ENCODE peak calls at places on chromosome 10, in seven cellular contexts. D, X, R, C, P, N and Y are unnamed samples.

GRCh38 chr10:52775132-52775647 is 2.6 kb upstream of the MBL2 start:
- DNase-seq in D (no peak), X (no peak), R (no peak), C (no peak), P (peak; percentile 86), N (no peak), Y (no peak)

GRCh38 chr10:76911184-76911583 is 726.4 kb downstream of the KCNMA1 start:
- DNase-seq in D (no peak), X (no peak), R (no peak), C (no peak), P (no peak), N (no peak), Y (no peak)

GRCh38 chr10:45446858-45447257 is 72.8 kb downstream of the ALOX5 start:
- DNase-seq in D (no peak), X (no peak), R (no peak), C (peak; percentile 31), P (no peak), N (no peak), Y (no peak)

GRCh38 chr10:22846294-22846693 is 81.6 kb upstream of the ARMC3 start:
- DNase-seq in D (no peak), X (no peak), R (no peak), C (no peak), P (no peak), N (no peak), Y (no peak)

GRCh38 chr10:38093816-38094157 is 350 bp upstream of the ZNF37A start:
- DNase-seq in D (no peak), X (no peak), R (no peak), C (no peak), P (no peak), N (no peak), Y (no peak)

GRCh38 chr10:105538933-105539332 is 897.8 kb downstream of the SORCS3 start:
- DNase-seq in D (no peak), X (no peak), R (no peak), C (peak; percentile 52), P (no peak), N (no peak), Y (no peak)

GRCh38 chr10:71260622-71261325 is 48.4 kb downstream of the UNC5B start:
- DNase-seq in D (no peak), X (peak; percentile 96), R (no peak), C (no peak), P (no peak), N (no peak), Y (peak; percentile 47)

GRCh38 chr10:46016190-46016589 is 14.2 kb downstream of the NCOA4 start:
- DNase-seq in D (no peak), X (no peak), R (no peak), C (no peak), P (no peak), N (no peak), Y (no peak)

GRCh38 chr10:70496341-70497119 is 18.0 kb downstream of the PALD1 start:
- DNase-seq in D (no peak), X (no peak), R (no peak), C (no peak), P (no peak), N (no peak), Y (no peak)

GRCh38 chr10:58477122-58477521 is 35.5 kb upstream of the BICC1 start:
- DNase-seq in D (no peak), X (peak; percentile 51), R (no peak), C (no peak), P (no peak), N (no peak), Y (no peak)

GRCh38 chr10:36489928-36490279 is 635.5 kb upstream of the ANKRD30A start:
- DNase-seq in D (no peak), X (peak; percentile 86), R (no peak), C (no peak), P (no peak), N (no peak), Y (no peak)

GRCh38 chr10:126119591-126119990 is 223.2 kb downstream of the FANK1 start:
- DNase-seq in D (peak; percentile 65), X (peak; percentile 11), R (no peak), C (no peak), P (no peak), N (no peak), Y (no peak)

GRCh38 chr10:71014021-71014782 is 125.8 kb upstream of the PCBD1 start:
- DNase-seq in D (no peak), X (no peak), R (no peak), C (no peak), P (no peak), N (no peak), Y (no peak)

GRCh38 chr10:404341-404740 is 269.1 kb downstream of the ZMYND11 start:
- DNase-seq in D (no peak), X (peak; percentile 93), R (no peak), C (no peak), P (no peak), N (no peak), Y (no peak)

GRCh38 chr10:26479766-26480492 is 41.8 kb downstream of the APBB1IP start:
- DNase-seq in D (no peak), X (no peak), R (no peak), C (no peak), P (no peak), N (no peak), Y (no peak)

GRCh38 chr10:70952921-70953320 is 64.6 kb upstream of the PCBD1 start:
- DNase-seq in D (no peak), X (no peak), R (no peak), C (no peak), P (no peak), N (no peak), Y (no peak)

GRCh38 chr10:14507156-14507555 is 176.4 kb upstream of the FRMD4A start:
- DNase-seq in D (no peak), X (no peak), R (no peak), C (no peak), P (no peak), N (no peak), Y (no peak)

GRCh38 chr10:72952189-72952900 is 2.3 kb downstream of the PLA2G12B start:
- DNase-seq in D (no peak), X (no peak), R (no peak), C (no peak), P (peak; percentile 16), N (no peak), Y (no peak)

GRCh38 chr10:24723386-24723787 is 300 bp downstream of the ARHGAP21 start:
- DNase-seq in D (no peak), X (peak; percentile 36), R (no peak), C (no peak), P (no peak), N (no peak), Y (no peak)

GRCh38 chr10:20007426-20007825 is 191.2 kb downstream of the PLXDC2 start:
- DNase-seq in D (no peak), X (peak; percentile 45), R (no peak), C (no peak), P (no peak), N (no peak), Y (no peak)

GRCh38 chr10:74730246-74730645 is 96.2 kb upstream of the KAT6B start:
- DNase-seq in D (no peak), X (no peak), R (no peak), C (no peak), P (no peak), N (no peak), Y (no peak)

DNA sequence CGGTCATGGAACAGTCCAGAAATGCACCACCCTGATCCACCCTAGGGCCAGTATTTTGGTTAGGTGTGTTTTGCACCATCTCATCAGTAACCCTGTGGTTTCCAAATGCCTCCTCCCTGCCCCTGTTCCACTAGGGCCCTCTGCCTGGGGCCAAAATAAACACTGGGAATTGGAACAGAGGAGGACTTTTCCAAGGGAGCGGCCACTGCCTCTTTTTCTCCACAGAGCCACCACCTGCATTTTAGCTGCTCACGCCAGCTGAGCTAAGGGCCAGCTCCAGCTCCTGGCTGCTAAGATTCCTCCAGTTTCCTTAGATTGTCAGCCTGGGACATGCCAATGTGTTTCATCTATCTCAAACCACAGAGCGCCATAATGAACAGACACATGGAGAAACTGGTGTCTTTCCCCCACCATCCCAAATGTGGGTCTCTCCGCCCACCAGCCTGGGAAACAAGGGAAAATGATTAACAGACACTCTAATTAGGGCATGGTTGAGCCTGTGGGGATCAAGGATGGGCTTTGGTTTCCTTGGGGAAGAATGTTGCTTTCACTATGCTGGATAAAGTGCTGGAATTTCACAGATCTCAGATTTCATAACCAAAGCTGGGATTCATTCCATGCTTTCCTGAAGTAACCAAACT is 52.2 kb downstream of the ASB13 start:
- DNase-seq in D (no peak), X (peak; percentile 60), R (no peak), C (no peak), P (no peak), N (no peak), Y (no peak)
- TF ChIP-seq CEBPB in D (no peak), X (peak; percentile 1), R (no peak), C (no peak), P (no peak), N (no peak), Y (no peak)

GRCh38 chr10:118584181-118584954 is 11.1 kb downstream of the PRLHR start:
- DNase-seq in D (peak; percentile 23), X (peak; percentile 70), R (no peak), C (no peak), P (no peak), N (no peak), Y (no peak)

GRCh38 chr10:118582511-118582910 is 12.9 kb downstream of the PRLHR start:
- DNase-seq in D (no peak), X (no peak), R (no peak), C (no peak), P (no peak), N (no peak), Y (no peak)

GRCh38 chr10:118585794-118586193 is 9.7 kb downstream of the PRLHR start:
- DNase-seq in D (no peak), X (no peak), R (no peak), C (no peak), P (no peak), N (no peak), Y (no peak)

GRCh38 chr10:118583611-118584010 is 11.8 kb downstream of the PRLHR start:
- DNase-seq in D (no peak), X (no peak), R (no peak), C (no peak), P (no peak), N (no peak), Y (no peak)

DNA sequence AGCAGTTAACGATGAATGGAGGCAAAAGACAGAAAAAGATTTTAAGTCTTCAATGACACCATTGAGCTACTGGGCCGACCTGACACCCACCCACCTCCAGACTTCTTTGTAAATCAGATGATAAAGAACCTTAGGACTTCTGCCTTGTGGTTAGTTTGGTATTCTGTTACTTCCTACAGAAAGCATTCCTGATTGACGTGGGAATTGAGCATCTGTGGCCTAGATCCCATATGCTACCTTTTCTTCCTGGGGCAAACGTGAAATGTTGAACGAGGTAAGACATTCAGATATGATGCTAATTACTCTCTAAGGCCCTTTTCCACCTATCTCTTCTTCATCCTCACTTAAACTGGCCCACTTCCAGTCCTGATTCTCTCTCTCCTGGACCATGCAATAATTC is 10.2 kb downstream of the PRLHR start:
- DNase-seq in D (no peak), X (no peak), R (no peak), C (no peak), P (no peak), N (no peak), Y (no peak)
- TF ChIP-seq CEBPB in D (no peak), X (no peak), R (no peak), C (no peak), P (no peak), N (no peak), Y (no peak)

GRCh38 chr10:66045859-66046258 is 880.0 kb upstream of the LRRTM3 start:
- DNase-seq in D (no peak), X (no peak), R (no peak), C (no peak), P (no peak), N (no peak), Y (no peak)
- TF ChIP-seq CEBPB in D (no peak), X (no peak), R (no peak), C (no peak), P (no peak), N (no peak), Y (no peak)

GRCh38 chr10:91681361-91682276 is 48.7 kb upstream of the PPP1R3C start:
- DNase-seq in D (no peak), X (no peak), R (peak; percentile 12), C (no peak), P (no peak), N (no peak), Y (no peak)
- TF ChIP-seq CEBPB in D (no peak), X (no peak), R (no peak), C (no peak), P (no peak), N (no peak), Y (no peak)